ENCODE peak calls at places on chromosomes 6 and 20, in five cellular contexts. One of them, this sample, is unnamed. For H3K4me1, the result is how much of the 10 kb centered on the place peaks cover.

GRCh38 chr20:57457243-57457761 is 66.1 kb downstream of the RBM38 start:
- DNase-seq in H9: no peak
- DNase-seq in trophoblast cell: no peak
- DNase-seq in mesenchymal stem cell: no peak
- DNase-seq in H1: no peak
- DNase-seq in this sample: no peak

GRCh38 chr6:169824021-169824420 is 72.6 kb downstream of the ERMARD start:
- DNase-seq in H9: peak
- DNase-seq in trophoblast cell: no peak
- DNase-seq in mesenchymal stem cell: no peak
- DNase-seq in H1: no peak
- DNase-seq in this sample: no peak

GRCh38 chr20:15882553-15882952 is 690.7 kb downstream of the KIF16B start:
- DNase-seq in H9: no peak
- DNase-seq in trophoblast cell: no peak
- DNase-seq in mesenchymal stem cell: no peak
- DNase-seq in H1: no peak
- DNase-seq in this sample: no peak

GRCh38 chr6:36373368-36374009 is 14.0 kb downstream of the ETV7 start:
- DNase-seq in H9: no peak
- DNase-seq in trophoblast cell: peak
- DNase-seq in mesenchymal stem cell: no peak
- DNase-seq in H1: no peak
- DNase-seq in this sample: no peak

GRCh38 chr6:116631379-116631990 is 15.2 kb downstream of the RSPH4A start:
- DNase-seq in H9: peak
- DNase-seq in trophoblast cell: peak
- DNase-seq in mesenchymal stem cell: no peak
- DNase-seq in H1: no peak
- DNase-seq in this sample: no peak

GRCh38 chr6:168197636-168198301 is 118.8 kb upstream of the FRMD1 start:
- DNase-seq in H9: peak
- DNase-seq in trophoblast cell: no peak
- DNase-seq in mesenchymal stem cell: no peak
- DNase-seq in H1: no peak
- DNase-seq in this sample: no peak

GRCh38 chr6:96391776-96392175 is 129.8 kb upstream of the UFL1 start:
- DNase-seq in H9: peak
- DNase-seq in trophoblast cell: peak
- DNase-seq in mesenchymal stem cell: no peak
- DNase-seq in H1: peak
- DNase-seq in this sample: peak

GRCh38 chr20:63381781-63382431 is 20.8 kb upstream of the CHRNA4 start:
- DNase-seq in H9: peak
- DNase-seq in trophoblast cell: peak
- DNase-seq in mesenchymal stem cell: peak
- DNase-seq in H1: no peak
- DNase-seq in this sample: peak

GRCh38 chr6:109056661-109057060 is 38.0 kb downstream of the SESN1 start:
- DNase-seq in H9: no peak
- DNase-seq in trophoblast cell: no peak
- DNase-seq in mesenchymal stem cell: no peak
- DNase-seq in H1: no peak
- DNase-seq in this sample: no peak

GRCh38 chr6:28656715-28657114 is 131.0 kb downstream of the GPX5 start:
- DNase-seq in H9: no peak
- DNase-seq in trophoblast cell: no peak
- DNase-seq in mesenchymal stem cell: no peak
- DNase-seq in H1: no peak
- DNase-seq in this sample: no peak

GRCh38 chr6:89977808-89978748 is 83.8 kb downstream of the GJA10 start:
- DNase-seq in H9: no peak
- DNase-seq in trophoblast cell: no peak
- DNase-seq in mesenchymal stem cell: peak
- DNase-seq in H1: no peak
- DNase-seq in this sample: no peak

GRCh38 chr20:50141811-50142561 is 11.5 kb downstream of the PEDS1 start:
- DNase-seq in H9: no peak
- DNase-seq in trophoblast cell: no peak
- DNase-seq in mesenchymal stem cell: no peak
- DNase-seq in H1: no peak
- DNase-seq in this sample: no peak

GRCh38 chr6:48764261-48764660 is 653.3 kb upstream of the PTCHD4 start:
- DNase-seq in H9: no peak
- DNase-seq in trophoblast cell: no peak
- DNase-seq in mesenchymal stem cell: no peak
- DNase-seq in H1: no peak
- DNase-seq in this sample: no peak

GRCh38 chr6:102114402-102114801 is 720.9 kb downstream of the GRIK2 start:
- DNase-seq in H9: peak
- DNase-seq in trophoblast cell: peak
- DNase-seq in mesenchymal stem cell: no peak
- DNase-seq in H1: no peak
- DNase-seq in this sample: no peak

GRCh38 chr6:54574671-54575070 is 266.4 kb downstream of the TINAG start:
- DNase-seq in H9: no peak
- DNase-seq in trophoblast cell: peak
- DNase-seq in mesenchymal stem cell: no peak
- DNase-seq in H1: no peak
- DNase-seq in this sample: no peak

GRCh38 chr6:44222987-44223470 is 366 bp upstream of the SLC29A1 start:
- DNase-seq in H9: no peak
- DNase-seq in trophoblast cell: no peak
- DNase-seq in mesenchymal stem cell: no peak
- DNase-seq in H1: no peak
- DNase-seq in this sample: no peak

GRCh38 chr6:17469006-17469972 is 75.9 kb downstream of the CAP2 start:
- DNase-seq in H9: no peak
- DNase-seq in trophoblast cell: peak
- DNase-seq in mesenchymal stem cell: no peak
- DNase-seq in H1: no peak
- DNase-seq in this sample: no peak

GRCh38 chr6:166253277-166254229 is 54.6 kb downstream of the PRR18 start:
- DNase-seq in H9: peak
- DNase-seq in trophoblast cell: peak
- DNase-seq in mesenchymal stem cell: peak
- DNase-seq in H1: no peak
- DNase-seq in this sample: peak

GRCh38 chr20:31689141-31689540 is 33.5 kb downstream of the BCL2L1 start:
- DNase-seq in H9: no peak
- DNase-seq in trophoblast cell: no peak
- DNase-seq in mesenchymal stem cell: no peak
- DNase-seq in H1: no peak
- DNase-seq in this sample: no peak
- H3K4me1 ChIP-seq in H9: under half
- H3K4me1 ChIP-seq in trophoblast cell: under half
- H3K4me1 ChIP-seq in mesenchymal stem cell: under half
- H3K4me1 ChIP-seq in H1: under half
- H3K4me1 ChIP-seq in this sample: under half

DNA sequence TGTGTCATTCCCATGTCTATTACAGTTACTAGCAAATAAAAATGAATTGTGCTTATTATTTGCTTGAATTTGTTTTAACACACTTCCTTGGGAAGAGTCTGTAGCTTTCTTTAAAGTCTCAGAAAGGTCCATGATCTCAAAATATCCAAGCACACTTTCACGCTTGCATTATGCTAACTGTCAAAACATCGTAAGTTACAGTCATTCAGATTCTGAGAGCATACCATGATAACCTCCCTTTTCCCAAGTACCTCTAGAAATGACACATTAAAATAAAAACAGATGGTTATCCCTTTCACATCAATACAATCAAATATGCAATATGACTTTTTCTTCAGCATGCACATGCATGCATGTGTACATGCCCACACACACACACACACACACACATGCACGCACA is 1044.4 kb upstream of the MAP3K7 start:
- DNase-seq in H9: no peak
- DNase-seq in trophoblast cell: no peak
- DNase-seq in mesenchymal stem cell: no peak
- DNase-seq in H1: no peak
- DNase-seq in this sample: no peak
- H2BK12ac ChIP-seq in H9: no peak
- H2BK12ac ChIP-seq in trophoblast cell: no peak
- H2BK12ac ChIP-seq in mesenchymal stem cell: no peak
- H2BK12ac ChIP-seq in H1: no peak
- H2BK12ac ChIP-seq in this sample: no peak

GRCh38 chr6:151389640-151390275 is 1.6 kb downstream of the ZBTB2 start:
- DNase-seq in H9: peak
- DNase-seq in trophoblast cell: peak
- DNase-seq in mesenchymal stem cell: peak
- DNase-seq in H1: no peak
- DNase-seq in this sample: no peak
- H2AK5ac ChIP-seq in H9: no peak
- H2AK5ac ChIP-seq in trophoblast cell: peak
- H2AK5ac ChIP-seq in mesenchymal stem cell: peak
- H2AK5ac ChIP-seq in H1: no peak
- H2AK5ac ChIP-seq in this sample: no peak

GRCh38 chr6:127923135-127923534 is 22.3 kb upstream of the THEMIS start:
- DNase-seq in H9: no peak
- DNase-seq in trophoblast cell: no peak
- DNase-seq in mesenchymal stem cell: no peak
- DNase-seq in H1: no peak
- DNase-seq in this sample: no peak

GRCh38 chr6:127921982-127922381 is 21.1 kb upstream of the THEMIS start:
- DNase-seq in H9: no peak
- DNase-seq in trophoblast cell: no peak
- DNase-seq in mesenchymal stem cell: no peak
- DNase-seq in H1: no peak
- DNase-seq in this sample: no peak

GRCh38 chr6:127920804-127921203 is 19.9 kb upstream of the THEMIS start:
- DNase-seq in H9: no peak
- DNase-seq in trophoblast cell: no peak
- DNase-seq in mesenchymal stem cell: no peak
- DNase-seq in H1: no peak
- DNase-seq in this sample: no peak

GRCh38 chr6:127924031-127924430 is 23.2 kb upstream of the THEMIS start:
- DNase-seq in H9: no peak
- DNase-seq in trophoblast cell: no peak
- DNase-seq in mesenchymal stem cell: no peak
- DNase-seq in H1: no peak
- DNase-seq in this sample: no peak

DNA sequence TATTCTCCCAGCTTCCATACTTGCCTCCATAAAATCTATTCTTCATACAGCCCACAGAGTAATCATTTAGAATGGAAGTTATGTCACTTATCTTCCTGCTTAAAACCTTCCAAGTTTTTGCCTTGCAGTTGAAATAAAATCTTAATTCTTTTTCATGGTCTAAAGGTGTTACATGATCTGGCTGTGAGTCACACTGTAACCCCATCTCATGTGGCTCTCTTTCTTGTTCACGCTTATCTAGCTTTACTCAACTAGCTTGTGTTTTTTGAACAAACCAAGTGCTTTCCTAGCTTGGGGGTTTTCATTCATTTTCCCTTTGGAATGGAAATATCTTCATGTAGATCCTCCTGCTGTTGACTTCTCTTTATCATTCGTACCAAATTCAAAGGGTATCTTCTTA is 23.6 kb upstream of the THEMIS start:
- DNase-seq in H9: no peak
- DNase-seq in trophoblast cell: no peak
- DNase-seq in mesenchymal stem cell: no peak
- DNase-seq in H1: no peak
- DNase-seq in this sample: no peak
- H3K4me1 ChIP-seq in H9: under half
- H3K4me1 ChIP-seq in trophoblast cell: under half
- H3K4me1 ChIP-seq in mesenchymal stem cell: under half
- H3K4me1 ChIP-seq in H1: under half
- H3K4me1 ChIP-seq in this sample: under half

GRCh38 chr6:130018830-130019795 is 732 bp downstream of the L3MBTL3 start:
- DNase-seq in H9: peak
- DNase-seq in trophoblast cell: peak
- DNase-seq in mesenchymal stem cell: peak
- DNase-seq in H1: no peak
- DNase-seq in this sample: peak

GRCh38 chr6:130018292-130018829 is at the start of gene L3MBTL3:
- DNase-seq in H9: peak
- DNase-seq in trophoblast cell: peak
- DNase-seq in mesenchymal stem cell: peak
- DNase-seq in H1: peak
- DNase-seq in this sample: peak

GRCh38 chr6:130020106-130020851 is 1.9 kb downstream of the L3MBTL3 start:
- DNase-seq in H9: no peak
- DNase-seq in trophoblast cell: peak
- DNase-seq in mesenchymal stem cell: peak
- DNase-seq in H1: no peak
- DNase-seq in this sample: peak

GRCh38 chr6:130020892-130021483 is 2.6 kb downstream of the L3MBTL3 start:
- DNase-seq in H9: peak
- DNase-seq in trophoblast cell: peak
- DNase-seq in mesenchymal stem cell: peak
- DNase-seq in H1: peak
- DNase-seq in this sample: peak

DNA sequence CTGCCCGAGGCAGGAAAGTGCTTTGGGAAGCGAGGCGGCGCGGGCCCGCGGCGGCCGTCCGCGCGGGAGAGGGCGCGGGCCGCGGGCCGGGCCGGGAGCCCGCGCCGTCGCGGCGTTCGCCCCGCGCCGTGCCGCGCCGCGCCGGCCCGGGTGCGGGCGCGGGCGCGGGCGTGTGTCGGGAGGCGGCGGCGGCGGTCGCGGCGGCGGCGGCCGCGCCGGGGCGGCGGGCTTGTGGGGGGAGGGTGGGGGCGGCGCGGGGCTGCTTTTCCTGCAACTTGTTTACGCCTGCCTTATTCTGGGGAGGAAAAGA is 1.4 kb downstream of the L3MBTL3 start:
- DNase-seq in H9: no peak
- DNase-seq in trophoblast cell: no peak
- DNase-seq in mesenchymal stem cell: no peak
- DNase-seq in H1: no peak
- DNase-seq in this sample: no peak
- H2BK12ac ChIP-seq in H9: no peak
- H2BK12ac ChIP-seq in trophoblast cell: no peak
- H2BK12ac ChIP-seq in mesenchymal stem cell: no peak
- H2BK12ac ChIP-seq in H1: no peak
- H2BK12ac ChIP-seq in this sample: no peak

GRCh38 chr6:19427548-19427947 is 409.6 kb upstream of the ID4 start:
- DNase-seq in H9: no peak
- DNase-seq in trophoblast cell: no peak
- DNase-seq in mesenchymal stem cell: no peak
- DNase-seq in H1: no peak
- DNase-seq in this sample: no peak

GRCh38 chr6:19424853-19425252 is 412.3 kb upstream of the ID4 start:
- DNase-seq in H9: no peak
- DNase-seq in trophoblast cell: no peak
- DNase-seq in mesenchymal stem cell: no peak
- DNase-seq in H1: no peak
- DNase-seq in this sample: no peak
- H2AK5ac ChIP-seq in H9: no peak
- H2AK5ac ChIP-seq in trophoblast cell: no peak
- H2AK5ac ChIP-seq in mesenchymal stem cell: no peak
- H2AK5ac ChIP-seq in H1: no peak
- H2AK5ac ChIP-seq in this sample: no peak

GRCh38 chr6:106514281-106514885 is 114.9 kb downstream of the RTN4IP1 start:
- DNase-seq in H9: no peak
- DNase-seq in trophoblast cell: no peak
- DNase-seq in mesenchymal stem cell: no peak
- DNase-seq in H1: no peak
- DNase-seq in this sample: no peak
- H3K4me1 ChIP-seq in H9: under half
- H3K4me1 ChIP-seq in trophoblast cell: under half
- H3K4me1 ChIP-seq in mesenchymal stem cell: under half
- H3K4me1 ChIP-seq in H1: under half
- H3K4me1 ChIP-seq in this sample: under half

This sample was measured in neuronal stem cell.